ENCODE peak calls at places on chromosomes 13 and 19, in ten cellular contexts. V, E, B, J, R, T, Y, K, G and A are unnamed samples.
A peak's percentile ranks its signal among the peaks of the same experiment; 100 is the strongest.

GRCh38 chr13:26985285-26985878 is 186.2 kb downstream of the USP12 start:
- DNase-seq in R (peak; percentile 70), E (peak; percentile 65), K (no peak), Y (peak; percentile 91), B (peak; percentile 82), G (peak; percentile 89), T (peak; percentile 57), V (peak; percentile 87), J (peak; percentile 61), A (peak; percentile 29)

GRCh38 chr19:4829001-4829712 is 2.4 kb downstream of the TICAM1 start:
- DNase-seq in R (no peak), K (no peak), G (no peak), E (peak; percentile 24), B (no peak), Y (peak; percentile 60), J (no peak), V (no peak), T (no peak), A (no peak)

GRCh38 chr13:104597554-104598240 is 1531.5 kb upstream of the SLC10A2 start:
- DNase-seq in E (no peak), R (no peak), K (no peak), B (no peak), T (no peak), Y (no peak), G (no peak), V (no peak), J (no peak), A (no peak)

GRCh38 chr13:80473695-80474094 is 132.8 kb upstream of the SPRY2 start:
- DNase-seq in G (peak; percentile 90), J (no peak), K (peak; percentile 52), Y (no peak), V (no peak), E (no peak), R (no peak), B (no peak), T (no peak), A (no peak)

GRCh38 chr19:19062454-19063182 is 1.2 kb upstream of the SLC25A42 start:
- DNase-seq in V (no peak), K (peak; percentile 16), Y (peak; percentile 37), T (no peak), B (no peak), G (peak; percentile 29), J (no peak), E (peak; percentile 9), R (no peak), A (no peak)

GRCh38 chr19:48896191-48896720 is 2.3 kb downstream of the TULP2 start:
- DNase-seq in G (peak; percentile 58), J (no peak), T (no peak), B (peak; percentile 22), E (no peak), R (no peak), K (no peak), Y (peak; percentile 55), V (peak; percentile 68), A (no peak)

GRCh38 chr19:43148233-43148632 is 38.1 kb downstream of the PSG5 start:
- DNase-seq in T (no peak), G (peak; percentile 86), Y (no peak), K (peak; percentile 57), J (no peak), V (no peak), R (no peak), B (no peak), E (no peak), A (no peak)

GRCh38 chr19:55638864-55639359 is 1.9 kb upstream of the ZNF580 start:
- DNase-seq in Y (no peak), R (peak; percentile 55), G (peak; percentile 49), E (peak; percentile 60), K (no peak), T (peak; percentile 52), V (no peak), B (no peak), J (peak; percentile 44), A (peak; percentile 53)

GRCh38 chr13:97743946-97744345 is 209.5 kb upstream of the IPO5 start:
- DNase-seq in E (no peak), T (no peak), Y (peak; percentile 14), B (no peak), K (no peak), R (no peak), V (no peak), G (peak; percentile 92), J (no peak), A (no peak)